ENCODE peak calls at places on chromosomes 1 and 21, in nine cellular contexts. I is OCI-LY7, A is pancreas, Z is upper lobe of right lung, W is heart right ventricle, T is fibroblast of lung, G is Peyer's patch, D is tibial artery, Q is mammary epithelial cell. S is an unnamed sample. For H3K9me3 and H3K36me3, the result is how much of the 10 kb centered on the place peaks cover.

GRCh38 chr1:84892657-84893618 is at the start of gene LPAR3:
- DNase-seq in D (no peak), W (peak), T (no peak), I (no peak), Q (peak), A (peak), Z (no peak), G (no peak), S (no peak)

GRCh38 chr1:35726814-35727433 is 8.2 kb upstream of the C1orf216 start:
- DNase-seq in Q (peak), W (peak), D (no peak), A (no peak), I (peak), T (peak), Z (no peak), G (peak), S (no peak)

GRCh38 chr1:171819946-171820345 is 21.4 kb upstream of the DNM3 start:
- DNase-seq in D (no peak), Z (no peak), T (no peak), W (no peak), I (no peak), Q (no peak), G (no peak), A (no peak), S (no peak)

GRCh38 chr21:33976082-33976979 is 60.7 kb upstream of the ATP5PO start:
- DNase-seq in W (peak), T (peak), G (peak), Z (no peak), I (peak), A (no peak), Q (peak), D (peak), S (no peak)

GRCh38 chr1:55039342-55040082 is at the start of gene PCSK9:
- DNase-seq in T (peak), W (no peak), G (no peak), D (peak), Q (peak), I (no peak), A (no peak), Z (peak), S (no peak)

GRCh38 chr1:235397733-235398132 is 30.5 kb downstream of the TBCE start:
- DNase-seq in G (no peak), Z (no peak), W (no peak), D (no peak), I (no peak), T (peak), Q (peak), A (no peak), S (no peak)

GRCh38 chr1:61052393-61053280 is 29.7 kb upstream of the NFIA start:
- DNase-seq in W (no peak), T (no peak), A (no peak), Z (no peak), I (no peak), Q (no peak), D (no peak), G (no peak), S (no peak)

GRCh38 chr1:201678264-201679101 is 139.6 kb downstream of the NAV1 start:
- DNase-seq in I (no peak), T (peak), A (no peak), W (no peak), G (no peak), D (no peak), Z (no peak), Q (no peak), S (no peak)

GRCh38 chr1:20385630-20386029 is 95.0 kb downstream of the VWA5B1 start:
- DNase-seq in G (no peak), I (peak), Q (no peak), Z (no peak), D (peak), T (no peak), W (no peak), A (no peak), S (no peak)

GRCh38 chr1:91894036-91894761 is 8.2 kb upstream of the TGFBR3 start:
- DNase-seq in W (no peak), A (no peak), I (no peak), Z (no peak), T (no peak), Q (no peak), D (no peak), G (no peak), S (no peak)

GRCh38 chr21:17462276-17462981 is 50.4 kb upstream of the CXADR start:
- DNase-seq in D (no peak), Q (no peak), A (peak), T (peak), I (no peak), W (no peak), G (no peak), Z (no peak), S (no peak)

GRCh38 chr1:29636936-29637335 is 400.6 kb downstream of the PTPRU start:
- DNase-seq in D (peak), A (no peak), I (no peak), T (peak), Q (no peak), Z (no peak), G (peak), W (no peak), S (no peak)

GRCh38 chr1:80384037-80384830 is 1377.7 kb upstream of the ADGRL4 start:
- DNase-seq in T (peak), A (no peak), D (no peak), Q (peak), I (no peak), Z (no peak), G (no peak), W (no peak), S (no peak)

GRCh38 chr1:246295968-246296367 is 211.1 kb downstream of the SMYD3 start:
- DNase-seq in W (no peak), A (no peak), G (no peak), Z (no peak), T (no peak), Q (peak), D (no peak), I (no peak), S (no peak)

GRCh38 chr1:151166506-151166956 is 587 bp downstream of the SCNM1 start:
- DNase-seq in G (no peak), Q (peak), W (no peak), T (peak), A (no peak), Z (no peak), I (peak), D (no peak), S (no peak)

GRCh38 chr1:179599623-179600249 is 8.1 kb downstream of the TDRD5 start:
- DNase-seq in Z (no peak), W (no peak), T (peak), G (no peak), Q (peak), A (no peak), I (peak), D (no peak), S (no peak)

GRCh38 chr1:217370757-217371156 is 260.1 kb downstream of the GPATCH2 start:
- DNase-seq in T (no peak), W (no peak), G (no peak), Z (no peak), D (no peak), Q (no peak), I (no peak), A (no peak), S (no peak)

GRCh38 chr1:231139659-231140650 is 21.9 kb upstream of the TRIM67 start:
- DNase-seq in T (peak), W (no peak), A (no peak), Z (no peak), G (no peak), D (no peak), I (no peak), Q (peak), S (no peak)

GRCh38 chr1:55773189-55773940 is 558.2 kb upstream of the USP24 start:
- DNase-seq in Z (no peak), T (peak), G (no peak), A (no peak), Q (no peak), W (no peak), I (no peak), D (no peak), S (no peak)

GRCh38 chr1:169049258-169049936 is 57.1 kb upstream of the ATP1B1 start:
- DNase-seq in D (no peak), I (no peak), T (peak), Q (no peak), G (no peak), A (no peak), Z (no peak), W (no peak), S (no peak)

GRCh38 chr1:45620588-45621500 is 3.0 kb downstream of the CCDC17 start:
- DNase-seq in G (no peak), A (no peak), Q (no peak), I (no peak), T (no peak), W (no peak), Z (no peak), D (no peak), S (no peak)

GRCh38 chr1:35980090-35980489 is 49.2 kb downstream of the AGO3 start:
- DNase-seq in G (no peak), Z (no peak), Q (no peak), D (no peak), I (no peak), A (no peak), T (no peak), W (no peak), S (no peak)

GRCh38 chr1:207698822-207699483 is 52.9 kb upstream of the CD46 start:
- DNase-seq in Z (peak), D (no peak), T (peak), A (no peak), I (peak), G (peak), W (peak), Q (peak), S (no peak)

GRCh38 chr1:115401676-115402075 is 63.6 kb upstream of the NGF start:
- DNase-seq in A (no peak), W (no peak), G (no peak), I (no peak), T (no peak), Q (no peak), Z (no peak), D (no peak), S (no peak)

GRCh38 chr1:42680921-42681683 is 1.1 kb upstream of the YBX1 start:
- DNase-seq in G (no peak), D (no peak), W (no peak), Z (no peak), T (peak), A (no peak), Q (peak), I (peak), S (no peak)

DNA sequence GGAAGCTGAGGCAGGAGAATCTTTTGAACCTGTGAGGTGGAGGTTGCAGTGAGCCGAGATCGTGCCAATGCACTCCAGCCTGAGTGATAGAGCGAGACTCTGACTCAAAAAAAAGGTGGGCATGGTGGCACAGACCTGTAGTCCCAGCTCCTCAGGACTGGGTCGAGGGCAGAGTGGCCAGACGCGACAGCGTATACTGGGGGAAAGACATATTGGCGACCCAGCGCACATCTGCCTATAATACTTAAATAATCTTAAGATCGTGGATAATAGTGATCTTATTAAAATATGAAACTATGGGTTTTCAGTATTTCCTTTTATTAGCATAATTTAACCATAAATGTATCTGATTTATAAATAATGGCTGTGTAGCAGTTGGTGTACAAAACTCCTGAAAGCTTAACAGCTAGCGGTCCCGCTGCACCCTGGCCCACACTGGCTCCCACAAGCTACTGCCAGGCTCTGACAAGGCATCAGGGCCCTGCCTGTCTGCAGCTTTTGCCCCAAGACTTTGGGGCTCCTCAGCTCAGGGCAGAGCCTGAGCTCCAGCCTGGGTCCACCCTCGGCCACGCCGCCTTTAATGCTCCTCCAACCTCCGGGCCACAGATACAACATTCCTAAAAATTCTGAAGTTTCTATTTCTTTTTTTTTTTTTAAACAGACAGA is 2.7 kb upstream of the AURKAIP1 start:
- DNase-seq in A (no peak), Z (no peak), G (no peak), I (no peak), T (no peak), D (no peak), Q (no peak), W (no peak), S (no peak)
- H3K27ac ChIP-seq in A (no peak), Z (no peak), G (no peak), I (no peak), T (no peak), D (no peak), Q (no peak), W (no peak), S (no peak)

GRCh38 chr1:71630073-71630472 is 549.2 kb upstream of the ZRANB2 start:
- DNase-seq in Q (no peak), A (no peak), D (no peak), T (no peak), G (no peak), I (no peak), Z (no peak), W (no peak), S (no peak)

GRCh38 chr1:71623888-71624287 is 543.1 kb upstream of the ZRANB2 start:
- DNase-seq in Z (no peak), I (no peak), G (no peak), W (no peak), A (no peak), T (no peak), D (no peak), Q (no peak), S (no peak)

GRCh38 chr1:71621785-71622184 is 541.0 kb upstream of the ZRANB2 start:
- DNase-seq in Z (no peak), I (no peak), Q (peak), T (peak), W (no peak), G (no peak), D (no peak), A (no peak), S (no peak)

GRCh38 chr1:71625004-71625403 is 544.2 kb upstream of the ZRANB2 start:
- DNase-seq in W (no peak), Z (no peak), D (no peak), T (no peak), A (no peak), I (no peak), G (no peak), Q (no peak), S (no peak)
- H3K9me3 ChIP-seq in W (under half), Z (under half), D (under half), T (under half), A (under half), I (under half), G (under half), Q (under half), S (under half)

GRCh38 chr1:160330119-160330518 is 12.9 kb downstream of the COPA start:
- DNase-seq in Q (no peak), A (no peak), W (no peak), D (no peak), G (no peak), T (no peak), Z (no peak), I (no peak), S (no peak)

GRCh38 chr1:160328171-160328570 is 14.9 kb downstream of the COPA start:
- DNase-seq in A (no peak), I (no peak), G (no peak), T (no peak), Z (no peak), D (no peak), W (no peak), Q (no peak), S (no peak)

DNA sequence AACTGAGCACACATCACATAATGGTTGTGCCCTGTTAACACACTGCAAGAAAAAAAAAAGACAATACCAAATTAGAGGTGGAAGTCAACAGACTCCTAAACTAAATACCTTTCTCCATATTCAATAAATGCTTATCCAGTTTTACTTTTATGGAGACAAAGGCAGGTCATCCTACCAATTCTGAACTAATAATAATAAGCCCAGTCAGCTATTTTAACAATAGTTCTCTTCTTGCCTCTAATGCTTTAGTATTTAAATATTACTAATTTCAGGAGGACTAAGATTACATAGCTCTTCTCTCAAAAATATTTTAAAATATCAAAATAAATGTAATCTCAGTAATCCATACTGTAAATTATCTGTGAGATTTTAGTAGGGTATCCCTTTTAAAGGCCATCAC is 10.5 kb downstream of the COPA start:
- DNase-seq in Z (no peak), G (no peak), T (no peak), I (no peak), W (no peak), D (no peak), Q (no peak), A (no peak), S (no peak)
- H3K36me3 ChIP-seq in Z (half or more), G (half or more), T (under half), I (half or more), W (half or more), D (half or more), Q (under half), A (under half), S (half or more)

DNA sequence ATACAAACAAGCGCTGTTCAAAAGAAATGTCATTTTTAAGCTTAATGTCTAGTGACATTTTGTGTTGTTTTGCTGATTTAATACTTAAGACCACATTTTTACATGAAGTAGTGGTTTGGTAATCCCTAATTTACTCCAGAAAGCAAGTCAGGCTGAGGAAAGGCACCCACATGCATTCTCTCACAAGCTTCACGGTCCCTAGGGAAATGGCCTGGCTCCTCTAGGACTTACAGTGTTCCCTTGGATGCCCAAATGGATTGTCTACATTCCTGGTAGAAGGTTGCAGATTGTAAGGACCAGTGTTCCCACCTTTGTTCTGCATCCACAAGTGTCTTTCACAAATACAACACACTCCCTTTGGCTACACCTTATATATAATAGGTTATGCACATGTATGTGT is 9.5 kb downstream of the GPSM2 start:
- DNase-seq in G (no peak), Z (no peak), D (no peak), W (no peak), I (no peak), A (no peak), Q (no peak), T (no peak), S (no peak)
- H3K27ac ChIP-seq in G (no peak), Z (no peak), D (no peak), W (no peak), I (no peak), A (no peak), Q (no peak), T (no peak), S (no peak)

GRCh38 chr21:18603246-18603645 is 199.7 kb upstream of the TMPRSS15 start:
- DNase-seq in Z (no peak), W (no peak), D (no peak), G (no peak), A (no peak), Q (no peak), T (no peak), I (no peak), S (no peak)
- H3K9me3 ChIP-seq in Z (under half), W (under half), D (under half), G (under half), A (under half), Q (under half), T (under half), I (under half), S (under half)

GRCh38 chr1:21707086-21707840 is 38.1 kb upstream of the RAP1GAP start:
- DNase-seq in D (no peak), W (no peak), A (no peak), T (peak), G (no peak), Q (no peak), I (no peak), Z (no peak), S (no peak)
- H3K36me3 ChIP-seq in D (half or more), W (half or more), A (under half), T (under half), G (half or more), Q (under half), I (half or more), Z (half or more), S (half or more)

DNA sequence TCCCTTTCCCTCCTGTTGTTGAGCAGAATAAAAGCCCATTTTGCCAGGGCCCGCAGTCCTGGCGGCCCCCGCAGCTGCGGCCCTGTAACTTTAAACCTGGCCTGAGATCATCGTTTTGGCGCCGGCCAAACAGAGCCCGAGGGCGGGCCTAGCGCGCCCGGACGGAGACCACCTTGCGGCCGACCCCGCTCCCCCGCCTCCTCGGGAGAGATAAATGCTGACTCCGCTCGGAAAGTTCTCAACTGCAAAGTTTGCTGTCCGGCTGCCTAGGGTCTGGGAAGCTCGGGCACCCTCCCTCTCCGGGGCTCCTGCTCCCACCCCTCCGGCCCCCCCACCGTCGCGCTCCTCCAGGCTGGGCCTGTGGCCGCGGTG is at the start of gene PDPN:
- DNase-seq in Q (no peak), W (peak), T (peak), D (peak), A (no peak), G (no peak), Z (peak), I (no peak), S (no peak)
- H3K27ac ChIP-seq in Q (peak), W (peak), T (no peak), D (no peak), A (no peak), G (peak), Z (peak), I (no peak), S (peak)

GRCh38 chr1:117770981-117771531 is 158.4 kb downstream of the GDAP2 start:
- DNase-seq in D (no peak), G (no peak), A (no peak), I (peak), W (no peak), Q (no peak), T (no peak), Z (no peak), S (no peak)
- H3K9me3 ChIP-seq in D (under half), G (under half), A (under half), I (under half), W (under half), Q (under half), T (under half), Z (under half), S (under half)

GRCh38 chr1:65420590-65421340 is at the start of the genes LEPR and LEPROT:
- DNase-seq in Q (peak), G (no peak), Z (no peak), D (no peak), W (no peak), I (no peak), T (no peak), A (no peak), S (no peak)
- H3K36me3 ChIP-seq in Q (under half), G (under half), Z (under half), D (under half), W (under half), I (under half), T (under half), A (under half), S (under half)

GRCh38 chr21:32456497-32456918 is 44.0 kb downstream of the EVA1C start:
- DNase-seq in Q (no peak), A (no peak), I (no peak), D (no peak), G (no peak), T (peak), Z (no peak), W (no peak), S (no peak)
- H3K27ac ChIP-seq in Q (no peak), A (peak), I (no peak), D (peak), G (no peak), T (peak), Z (peak), W (peak), S (peak)

S was measured in thoracic aorta.